ENCODE peak calls at places on chromosomes 13 and 19, in four cellular contexts. Z is HCT116, K is breast epithelium, D is adrenal gland. B is an unnamed sample.

GRCh38 chr13:51643882-51644281 is 59.6 kb downstream of the WDFY2 start:
- DNase-seq in Z (peak; percentile 68), D (no peak), K (no peak), B (no peak)

GRCh38 chr19:2270572-2271515 is 11.1 kb downstream of the PEAK3 start:
- DNase-seq in D (peak; percentile 88), K (peak; percentile 86), Z (no peak), B (peak; percentile 62)

GRCh38 chr19:11331502-11331901 is 8.0 kb downstream of the RAB3D start:
- DNase-seq in K (no peak), D (no peak), Z (no peak), B (no peak)

GRCh38 chr13:40494932-40495619 is 171.4 kb downstream of the FOXO1 start:
- DNase-seq in D (no peak), Z (no peak), K (no peak), B (no peak)

GRCh38 chr13:39279077-39279476 is 240.8 kb downstream of the NHLRC3 start:
- DNase-seq in K (no peak), D (no peak), Z (no peak), B (no peak)

GRCh38 chr13:49625392-49626137 is 2.7 kb upstream of the ARL11 start:
- DNase-seq in Z (no peak), K (no peak), D (peak; percentile 97), B (no peak)

GRCh38 chr19:3283246-3283751 is 58.8 kb downstream of the CELF5 start:
- DNase-seq in Z (no peak), D (no peak), K (no peak), B (no peak)

GRCh38 chr19:15288146-15288963 is 44.0 kb downstream of the BRD4 start:
- DNase-seq in Z (no peak), K (no peak), D (no peak), B (no peak)

GRCh38 chr19:48806818-48807589 is 3.8 kb downstream of the BCAT2 start:
- DNase-seq in K (no peak), D (no peak), Z (no peak), B (no peak)

GRCh38 chr13:32211788-32212187 is 103.4 kb downstream of the ZAR1L start:
- DNase-seq in D (no peak), Z (no peak), K (no peak), B (no peak)

GRCh38 chr13:37878496-37878895 is 8.9 kb upstream of the TRPC4 start:
- DNase-seq in D (no peak), Z (no peak), K (no peak), B (no peak)

GRCh38 chr19:1245884-1246816 is 2.2 kb upstream of the MIDN start:
- DNase-seq in K (no peak), D (peak; percentile 87), Z (no peak), B (peak; percentile 80)

GRCh38 chr13:99955747-99956472 is 15.7 kb downstream of the ZIC5 start:
- DNase-seq in K (no peak), Z (no peak), D (no peak), B (no peak)

GRCh38 chr19:12788682-12789097 is 2.6 kb upstream of the JUNB start:
- DNase-seq in Z (no peak), D (peak; percentile 86), K (no peak), B (peak; percentile 57)

GRCh38 chr19:55638864-55639359 is 1.9 kb upstream of the ZNF580 start:
- DNase-seq in Z (no peak), K (no peak), D (no peak), B (no peak)

GRCh38 chr13:112447306-112447705 is 71.2 kb downstream of the SPACA7 start:
- DNase-seq in K (no peak), D (no peak), Z (no peak), B (no peak)

GRCh38 chr19:3054972-3055740 is 7.1 kb downstream of the TLE5 start:
- DNase-seq in D (no peak), K (no peak), Z (no peak), B (no peak)

GRCh38 chr13:37429976-37430375 is 168.6 kb downstream of the POSTN start:
- DNase-seq in D (no peak), Z (no peak), K (no peak), B (no peak)

GRCh38 chr19:32063601-32064000 is 281.8 kb upstream of the ZNF507 start:
- DNase-seq in D (no peak), Z (no peak), K (no peak), B (no peak)

GRCh38 chr19:49938662-49939061 is 9.4 kb upstream of the NUP62 start:
- DNase-seq in K (no peak), D (peak; percentile 78), Z (no peak), B (no peak)

GRCh38 chr19:49940482-49940791 is 11.1 kb upstream of the NUP62 start:
- DNase-seq in Z (no peak), D (no peak), K (no peak), B (no peak)

GRCh38 chr19:49936549-49936948 is 7.2 kb upstream of the NUP62 start:
- DNase-seq in D (peak; percentile 15), Z (no peak), K (no peak), B (no peak)

DNA sequence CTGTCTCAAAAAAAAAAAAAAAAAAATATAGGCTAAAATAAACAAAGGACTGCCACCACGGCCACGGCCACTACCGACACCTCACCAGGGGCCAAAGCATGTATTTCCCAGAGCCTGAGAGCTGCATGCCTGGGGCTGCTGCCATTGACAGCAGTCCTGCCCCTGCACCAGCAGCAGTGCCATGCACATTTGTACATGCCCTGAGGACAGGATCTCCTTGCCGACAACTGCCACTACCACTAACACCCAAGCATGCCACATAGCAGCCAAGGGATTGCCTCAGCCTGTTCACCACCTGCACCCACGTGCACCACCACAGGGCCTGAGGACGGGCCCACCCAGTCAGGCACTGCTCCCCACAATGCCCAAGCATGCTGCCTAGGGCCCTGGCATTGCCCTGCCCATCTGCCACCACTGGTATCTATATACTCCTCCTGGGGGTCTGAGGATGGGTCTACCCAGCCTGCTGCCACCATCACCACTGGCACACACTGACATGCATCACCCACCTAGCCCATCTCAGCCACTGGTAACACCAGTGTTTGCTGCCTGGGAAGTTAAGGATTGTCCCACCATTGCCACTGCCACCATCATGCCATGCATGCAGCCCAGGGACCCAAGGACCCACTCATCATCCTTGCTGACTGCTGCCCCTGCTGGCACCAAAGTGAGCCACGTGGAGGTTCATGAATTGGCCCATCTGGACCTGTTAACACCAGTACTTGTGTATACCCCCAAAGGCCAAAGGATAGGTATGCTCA is 10.6 kb upstream of the NUP62 start:
- DNase-seq in D (peak; percentile 28), Z (no peak), K (no peak), B (no peak)
- TF ChIP-seq CTCF in D (no peak), Z (peak; percentile 51), K (no peak), B (no peak)

GRCh38 chr13:98565726-98566577 is 11.0 kb downstream of the STK24 start:
- DNase-seq in Z (no peak), K (no peak), D (peak; percentile 59), B (no peak)
- H3K4me1 ChIP-seq in Z (peaks cover 50% of the 10 kb centered on the region), K (peaks cover 17% of the 10 kb centered on the region), D (peaks cover 66% of the 10 kb centered on the region), B (no peaks in the 10 kb centered on the region)

GRCh38 chr13:61253105-61253877 is 162.4 kb downstream of the PCDH20 start:
- DNase-seq in D (no peak), Z (no peak), K (no peak), B (no peak)
- H3K27ac ChIP-seq in D (no peak overlapping the region), Z (no peak overlapping the region), K (no peak overlapping the region), B (no peak overlapping the region)

DNA sequence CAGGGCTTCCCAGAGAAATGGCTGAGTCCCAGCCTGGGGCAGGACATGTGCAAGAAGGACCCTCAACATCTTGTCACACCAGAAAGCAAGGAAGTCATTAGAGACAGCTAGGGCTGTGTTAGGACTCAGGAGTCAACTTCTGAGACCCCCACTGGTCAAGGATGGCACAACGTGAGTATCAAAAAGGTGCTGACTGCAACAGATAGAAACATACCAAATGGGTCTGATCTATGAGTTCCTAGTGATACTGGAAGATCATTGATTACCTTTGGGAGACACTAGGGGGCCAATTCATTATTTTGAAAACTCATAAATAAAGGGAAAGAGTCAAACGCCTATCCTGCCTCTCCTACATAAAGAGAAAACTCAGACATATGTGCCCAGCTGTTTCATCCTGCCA is 73.5 kb upstream of the GJB6 start:
- DNase-seq in Z (no peak), D (no peak), K (no peak), B (no peak)
- TF ChIP-seq CTCF in Z (peak; percentile 32), D (no peak), K (no peak), B (no peak)

DNA sequence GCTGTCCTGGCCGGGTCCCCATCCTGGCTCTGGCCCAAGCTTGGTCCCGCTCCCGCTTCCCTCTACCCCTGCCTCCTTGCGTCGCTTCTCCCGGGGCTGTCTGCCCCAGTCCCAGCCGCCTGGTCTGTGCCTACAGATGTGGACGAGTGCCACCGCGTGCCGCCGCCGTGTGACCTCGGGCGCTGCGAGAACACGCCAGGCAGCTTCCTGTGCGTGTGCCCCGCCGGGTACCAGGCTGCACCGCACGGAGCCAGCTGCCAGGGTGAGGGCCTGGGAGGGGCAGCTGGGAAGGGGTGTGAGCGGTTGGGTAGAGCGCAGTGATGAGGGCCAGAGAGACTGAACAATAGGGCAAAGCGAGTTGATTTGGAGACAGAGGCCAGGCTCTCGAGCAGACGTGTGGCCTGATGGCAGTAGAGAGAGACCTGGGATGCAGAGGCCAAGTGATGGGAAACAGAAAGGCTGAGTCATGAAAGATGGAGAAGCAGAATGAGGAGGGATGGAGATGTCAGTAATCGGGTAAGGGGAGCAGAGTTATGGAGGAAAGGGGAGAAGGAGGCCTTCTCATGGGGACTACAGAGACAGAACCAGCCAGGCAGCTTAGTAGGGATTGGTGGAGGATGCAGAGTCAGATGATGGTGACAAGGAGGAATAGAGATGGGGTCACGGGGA is 9.4 kb downstream of the LTBP4 start:
- DNase-seq in K (peak; percentile 77), Z (no peak), D (peak; percentile 83), B (peak; percentile 87)
- H3K4me1 ChIP-seq in K (no peaks in the 10 kb centered on the region), Z (peaks cover 97% of the 10 kb centered on the region), D (peaks cover 20% of the 10 kb centered on the region), B (peaks cover 3% of the 10 kb centered on the region)

GRCh38 chr19:16888629-16889371 is at the start of gene F2RL3:
- DNase-seq in K (no peak), Z (no peak), D (peak; percentile 72), B (no peak)

GRCh38 chr19:16889429-16889882 is 657 bp downstream of the F2RL3 start:
- DNase-seq in D (peak; percentile 70), Z (no peak), K (no peak), B (no peak)

GRCh38 chr19:16889883-16890460 is 1.2 kb downstream of the F2RL3 start:
- DNase-seq in Z (no peak), D (no peak), K (no peak), B (no peak)

GRCh38 chr19:16886305-16886880 is 2.4 kb upstream of the F2RL3 start:
- DNase-seq in Z (no peak), D (peak; percentile 90), K (no peak), B (no peak)

DNA sequence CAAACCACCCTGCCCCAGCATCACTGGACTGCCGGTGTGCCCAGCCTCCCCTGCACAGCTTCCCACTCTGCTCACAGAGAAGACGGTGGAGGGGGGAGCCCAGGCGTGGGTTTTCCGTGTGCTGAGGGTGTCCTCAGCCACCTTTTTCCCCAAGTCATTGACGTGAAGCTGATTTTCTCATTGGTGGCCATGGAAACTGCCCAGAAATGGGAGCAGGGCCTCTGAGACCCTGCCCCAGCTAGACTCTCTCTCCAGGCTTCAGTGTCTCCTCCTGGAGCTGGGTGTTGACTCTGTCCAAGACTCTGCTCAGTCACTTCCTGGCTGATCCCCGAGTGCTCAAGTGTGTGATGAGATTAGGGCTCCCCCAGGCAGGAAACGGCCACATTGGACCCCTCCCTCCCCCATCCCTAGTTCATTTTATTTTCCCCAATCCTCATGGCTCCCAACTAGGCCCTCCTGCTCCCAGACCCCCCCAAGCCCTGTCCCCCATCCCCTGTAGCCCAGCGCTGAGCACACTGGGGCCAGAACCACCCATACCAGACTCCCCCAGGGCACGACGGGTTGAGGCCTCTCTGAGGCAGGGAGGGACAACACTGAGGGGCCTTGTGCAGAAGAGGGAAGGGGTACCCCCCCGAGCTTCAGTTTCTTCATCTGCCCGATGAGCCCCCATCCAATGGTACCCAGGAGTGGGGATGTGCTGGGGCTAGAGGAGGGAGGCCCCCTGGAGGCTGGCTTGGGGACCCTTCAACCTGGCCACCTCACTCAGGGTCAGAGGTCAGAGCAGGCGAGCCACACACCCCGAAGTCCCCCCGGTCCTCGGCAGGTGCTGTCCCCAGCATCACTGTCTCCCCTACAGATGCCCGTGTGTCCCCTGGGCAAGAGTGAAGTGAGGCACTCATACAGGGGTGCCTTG is 1.2 kb upstream of the F2RL3 start:
- DNase-seq in K (no peak), Z (no peak), D (no peak), B (no peak)
- H3K27ac ChIP-seq in K (peak overlapping the region; percentile 69), Z (no peak overlapping the region), D (no peak overlapping the region), B (no peak overlapping the region)